ENCODE peak calls at places on chromosomes 4 and X, in four cellular contexts. D, E, U and T are unnamed samples.
A peak's percentile ranks its signal among the peaks of the same experiment; 100 is the strongest.

GRCh38 chr4:11480683-11481082 is 52.0 kb upstream of the HS3ST1 start:
- DNase-seq in U (no peak), D (peak; percentile 29), E (no peak), T (no peak)

GRCh38 chrX:131792356-131792749 is 230.7 kb upstream of the STK26 start:
- DNase-seq in U (no peak), D (no peak), E (no peak), T (peak; percentile 54)

GRCh38 chr4:60637976-60638375 is 562.1 kb upstream of the ADGRL3 start:
- DNase-seq in U (no peak), E (no peak), D (no peak), T (no peak)

GRCh38 chr4:53014368-53014767 is 152.3 kb downstream of the RASL11B start:
- DNase-seq in D (no peak), U (no peak), E (no peak), T (no peak)

GRCh38 chrX:129525162-129525561 is 1.9 kb upstream of the SMARCA1 start:
- DNase-seq in U (no peak), E (no peak), D (no peak), T (no peak)

GRCh38 chrX:108270280-108270679 is 167.9 kb downstream of the COL4A6 start:
- DNase-seq in U (no peak), E (no peak), D (no peak), T (no peak)

GRCh38 chrX:8724176-8724757 is 7.7 kb downstream of the ANOS1 start:
- DNase-seq in E (no peak), D (no peak), U (no peak), T (no peak)

GRCh38 chrX:51894697-51895336 is 1.4 kb downstream of the MAGED1 start:
- DNase-seq in D (peak; percentile 7), E (no peak), U (no peak), T (no peak)

GRCh38 chr4:16591867-16592266 is 306.6 kb downstream of the LDB2 start:
- DNase-seq in D (peak; percentile 38), E (no peak), U (no peak), T (peak; percentile 38)

GRCh38 chrX:49184294-49185061 is 1.7 kb downstream of the PRICKLE3 start:
- DNase-seq in D (no peak), E (peak; percentile 10), U (peak; percentile 22), T (no peak)

GRCh38 chr4:151329217-151330007 is 4.0 kb upstream of the SH3D19 start:
- DNase-seq in E (no peak), D (no peak), U (no peak), T (no peak)

GRCh38 chrX:118254611-118255010 is 91.3 kb upstream of the WDR44 start:
- DNase-seq in D (peak; percentile 16), U (peak; percentile 33), E (no peak), T (no peak)

GRCh38 chrX:19673334-19674040 is 158.2 kb upstream of the MAP3K15 start:
- DNase-seq in D (no peak), U (no peak), E (no peak), T (no peak)

GRCh38 chr4:6472387-6473263 is at the start of gene PPP2R2C:
- DNase-seq in E (no peak), D (no peak), U (peak; percentile 11), T (no peak)

GRCh38 chrX:149365061-149365460 is 140.0 kb downstream of the IDS start:
- DNase-seq in U (no peak), E (no peak), D (no peak), T (no peak)

GRCh38 chr4:142379277-142380051 is 466.6 kb downstream of the INPP4B start:
- DNase-seq in D (no peak), E (no peak), U (no peak), T (no peak)

GRCh38 chr4:128558896-128559669 is 250.4 kb upstream of the JADE1 start:
- DNase-seq in U (no peak), D (no peak), E (no peak), T (no peak)

GRCh38 chr4:150156543-150156942 is 78.3 kb downstream of the DCLK2 start:
- DNase-seq in E (no peak), U (no peak), D (no peak), T (no peak)

GRCh38 chr4:123832173-123833026 is 435.8 kb downstream of the SPRY1 start:
- DNase-seq in D (no peak), E (no peak), U (no peak), T (no peak)

GRCh38 chr4:11548529-11549176 is 120.0 kb upstream of the HS3ST1 start:
- DNase-seq in U (no peak), E (no peak), D (no peak), T (no peak)

GRCh38 chrX:72712094-72712755 is 1.9 kb downstream of the PHKA1 start:
- DNase-seq in E (no peak), D (no peak), U (no peak), T (no peak)

GRCh38 chr4:83917572-83917971 is 381.7 kb downstream of the GPAT3 start:
- DNase-seq in D (no peak), E (no peak), U (no peak), T (no peak)

GRCh38 chrX:70454441-70455365 is 10.1 kb downstream of the DLG3 start:
- DNase-seq in U (peak; percentile 65), D (peak; percentile 18), E (peak; percentile 72), T (peak; percentile 8)

GRCh38 chr4:13413719-13414437 is 70.3 kb downstream of the RAB28 start:
- DNase-seq in E (no peak), D (no peak), U (no peak), T (no peak)

GRCh38 chr4:153535735-153536494 is 69.8 kb downstream of the TMEM131L start:
- DNase-seq in E (no peak), U (no peak), D (no peak), T (no peak)

GRCh38 chrX:48530736-48531135 is 8.8 kb upstream of the TBC1D25 start:
- DNase-seq in E (no peak), D (no peak), U (no peak), T (no peak)

GRCh38 chr4:168880811-168881595 is 129.1 kb downstream of the CBR4 start:
- DNase-seq in U (no peak), D (no peak), E (no peak), T (no peak)

GRCh38 chr4:81214518-81215218 is 354 bp downstream of the PRKG2 start:
- DNase-seq in U (no peak), E (no peak), D (peak; percentile 4), T (no peak)

GRCh38 chrX:29687687-29688086 is 527.7 kb upstream of the MAGEB2 start:
- DNase-seq in D (no peak), U (no peak), E (no peak), T (no peak)

GRCh38 chr4:135065366-135065765 is 863.8 kb upstream of the PABPC4L start:
- DNase-seq in U (no peak), D (no peak), E (no peak), T (no peak)

GRCh38 chr4:131635191-131635590 is 1513.9 kb upstream of the PCDH10 start:
- DNase-seq in U (no peak), E (no peak), D (no peak), T (no peak)

GRCh38 chr4:37872310-37872988 is 18.4 kb upstream of the TBC1D1 start:
- DNase-seq in D (no peak), E (no peak), U (no peak), T (no peak)

GRCh38 chr4:55784747-55785146 is 34.8 kb upstream of the EXOC1L start:
- DNase-seq in D (no peak), E (no peak), U (no peak), T (no peak)

GRCh38 chr4:24778427-24779225 is 16.7 kb upstream of the SOD3 start:
- DNase-seq in E (no peak), U (no peak), D (no peak), T (no peak)

GRCh38 chr4:176404591-176404990 is 84.8 kb downstream of the SPCS3 start:
- DNase-seq in D (no peak), E (no peak), U (no peak), T (no peak)

GRCh38 chr4:183504930-183505555 is at the start of gene ING2:
- DNase-seq in D (no peak), E (peak; percentile 86), U (no peak), T (no peak)

GRCh38 chr4:55993994-55994657 is 45.4 kb downstream of the CEP135 start:
- DNase-seq in U (no peak), D (no peak), E (no peak), T (no peak)

GRCh38 chrX:96611619-96612362 is 72.9 kb upstream of the DIAPH2 start:
- DNase-seq in U (no peak), D (no peak), E (no peak), T (no peak)

GRCh38 chr4:98517444-98518021 is 140.9 kb downstream of the TSPAN5 start:
- DNase-seq in D (no peak), U (no peak), E (no peak), T (no peak)